ENCODE peak calls at places on chromosomes 3 and 15, in six cellular contexts. B is transverse colon, W is A549, M is endothelial cell of umbilical vein, Q is uterus, Z is testis. R is an unnamed sample.

GRCh38 chr15:71581406-71581930 is 228.9 kb upstream of the NR2E3 start:
- DNase-seq in M (no peak), W (no peak), Z (no peak), Q (no peak), B (no peak), R (no peak)

GRCh38 chr15:69762373-69763148 is 309.9 kb downstream of the RPLP1 start:
- DNase-seq in W (no peak), M (no peak), Z (no peak), Q (no peak), B (no peak), R (no peak)

GRCh38 chr3:67946446-67946845 is 292.0 kb upstream of the SUCLG2 start:
- DNase-seq in W (no peak), Z (no peak), Q (no peak), B (no peak), M (no peak), R (no peak)

GRCh38 chr15:38652183-38652794 is 87.7 kb upstream of the RASGRP1 start:
- DNase-seq in B (no peak), W (no peak), M (no peak), Z (no peak), Q (no peak), R (no peak)

GRCh38 chr15:60086676-60087446 is 82.8 kb downstream of the FOXB1 start:
- DNase-seq in W (no peak), B (no peak), M (no peak), Q (no peak), Z (no peak), R (peak; percentile 33)

GRCh38 chr3:127556565-127556964 is 34.0 kb downstream of the TPRA1 start:
- DNase-seq in B (no peak), W (no peak), M (no peak), Z (no peak), Q (no peak), R (no peak)

GRCh38 chr3:128367726-128368125 is 99.0 kb downstream of the DNAJB8 start:
- DNase-seq in B (no peak), Q (no peak), M (no peak), W (no peak), Z (no peak), R (peak; percentile 91)

GRCh38 chr15:93748710-93749109 is 482.7 kb upstream of the MCTP2 start:
- DNase-seq in B (no peak), Q (no peak), Z (no peak), M (no peak), W (no peak), R (no peak)

GRCh38 chr3:186152361-186152798 is 43.5 kb upstream of the ETV5 start:
- DNase-seq in W (no peak), B (no peak), M (no peak), Z (no peak), Q (no peak), R (no peak)

GRCh38 chr15:95737051-95737450 is 593.4 kb upstream of the NR2F2 start:
- DNase-seq in M (no peak), Q (no peak), B (no peak), W (no peak), Z (no peak), R (no peak)

GRCh38 chr3:184574552-184575430 is 13.2 kb downstream of the EPHB3 start:
- DNase-seq in B (no peak), Z (no peak), Q (no peak), M (no peak), W (no peak), R (no peak)

GRCh38 chr3:191376742-191377141 is 46.4 kb upstream of the UTS2B start:
- DNase-seq in B (no peak), M (peak; percentile 92), W (no peak), Z (no peak), Q (no peak), R (peak; percentile 6)

GRCh38 chr3:32137870-32138269 is 31.4 kb downstream of the GPD1L start:
- DNase-seq in M (no peak), Z (no peak), B (no peak), Q (no peak), W (no peak), R (no peak)

GRCh38 chr3:160808838-160809237 is 52.8 kb downstream of the PPM1L start:
- DNase-seq in Z (no peak), W (no peak), B (no peak), Q (no peak), M (no peak), R (no peak)

GRCh38 chr3:66083096-66083960 is 44.6 kb upstream of the MAGI1 start:
- DNase-seq in W (no peak), Z (no peak), M (no peak), B (no peak), Q (no peak), R (no peak)

GRCh38 chr3:133964547-133964946 is 65.2 kb downstream of the SLCO2A1 start:
- DNase-seq in M (no peak), Z (no peak), W (peak; percentile 28), B (no peak), Q (no peak), R (peak; percentile 29)

GRCh38 chr3:40737343-40737742 is 212.6 kb downstream of the ZNF621 start:
- DNase-seq in Z (no peak), W (no peak), M (no peak), Q (no peak), B (no peak), R (no peak)

GRCh38 chr3:50324351-50325144 is 2.0 kb upstream of the HYAL2 start:
- DNase-seq in Z (peak; percentile 78), Q (peak; percentile 66), M (peak; percentile 76), B (peak; percentile 65), W (peak; percentile 78), R (peak; percentile 83)

DNA sequence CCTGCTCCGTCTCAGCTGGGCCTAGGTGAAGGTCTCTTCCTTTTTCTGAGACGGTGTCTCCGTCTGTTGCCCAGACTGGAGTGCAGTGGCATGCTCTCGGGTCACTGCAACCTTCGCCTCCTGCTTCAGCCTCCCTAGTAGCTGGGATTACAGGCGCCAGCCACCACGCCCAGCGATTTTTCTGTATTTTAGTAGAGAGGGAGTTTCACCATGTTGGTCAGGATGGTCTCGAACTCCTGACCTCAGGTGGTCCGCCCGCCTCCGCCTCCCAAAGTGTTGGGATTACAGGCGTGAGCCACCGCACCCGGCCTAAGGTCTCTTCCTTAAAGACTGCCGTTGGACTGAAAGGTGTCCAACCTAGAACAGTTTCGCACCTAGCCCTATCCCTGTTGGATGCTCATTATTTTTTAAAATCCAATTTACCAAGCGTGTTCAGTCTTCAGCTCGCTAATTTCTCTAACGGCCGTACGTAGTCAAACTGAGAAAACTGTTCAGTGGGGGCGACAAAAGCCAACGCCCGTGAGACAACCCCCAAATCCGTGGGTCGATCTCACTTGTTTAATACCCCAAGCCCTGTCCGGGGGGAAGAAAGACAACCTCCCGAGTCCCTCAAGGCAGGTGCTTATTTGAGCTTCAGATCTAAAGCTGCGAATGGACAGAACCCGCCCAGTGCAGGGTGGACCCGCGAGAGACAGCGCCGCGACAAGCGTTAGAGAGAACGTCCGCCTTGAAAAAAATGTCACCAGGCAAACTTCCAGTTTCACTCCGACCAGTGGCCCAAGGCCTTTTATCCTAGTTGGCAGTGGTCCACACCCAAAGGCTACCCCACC is 986 bp upstream of the OXSR1 start:
- DNase-seq in M (no peak), Q (no peak), Z (peak; percentile 21), B (peak; percentile 36), W (no peak), R (no peak)
- TF ChIP-seq POLR2A in M (no peak), Q (peak; percentile 47), Z (no peak), B (peak; percentile 76), W (no peak), R (no peak)

GRCh38 chr3:157156844-157157635 is 2.9 kb downstream of the CCNL1 start:
- DNase-seq in Q (no peak), Z (no peak), B (no peak), W (no peak), M (no peak), R (no peak)

GRCh38 chr3:157157836-157158235 is 2.1 kb downstream of the CCNL1 start:
- DNase-seq in Z (no peak), W (no peak), B (no peak), Q (no peak), M (no peak), R (no peak)

GRCh38 chr3:157159037-157159761 is 748 bp downstream of the CCNL1 start:
- DNase-seq in Q (peak; percentile 59), Z (peak; percentile 65), W (no peak), M (peak; percentile 58), B (peak; percentile 79), R (no peak)

GRCh38 chr3:157160652-157161480 is 919 bp upstream of the CCNL1 start:
- DNase-seq in W (peak; percentile 59), Z (peak; percentile 82), B (peak; percentile 89), Q (peak; percentile 88), M (peak; percentile 93), R (peak; percentile 44)

GRCh38 chr3:157159762-157160651 is at the start of gene CCNL1:
- DNase-seq in Z (peak; percentile 97), M (peak; percentile 96), B (peak; percentile 98), W (peak; percentile 83), Q (peak; percentile 98), R (peak; percentile 82)
- TF ChIP-seq POLR2A in Z (peak; percentile 97), M (peak; percentile 98), B (peak; percentile 100), W (peak; percentile 95), Q (peak; percentile 94), R (peak; percentile 90)

GRCh38 chr15:67254238-67255175 is at the start of the genes AAGAB and IQCH:
- DNase-seq in Q (peak; percentile 99), W (peak; percentile 98), Z (peak; percentile 96), M (peak; percentile 98), B (peak; percentile 99), R (peak; percentile 81)
- TF ChIP-seq POLR2A in Q (peak; percentile 35), W (peak; percentile 90), Z (no peak), M (peak; percentile 84), B (peak; percentile 88), R (peak; percentile 90)

GRCh38 chr3:43998841-43999805 is 242.6 kb upstream of the TOPAZ1 start:
- DNase-seq in Z (peak; percentile 68), M (peak; percentile 6), B (no peak), W (peak; percentile 70), Q (no peak), R (peak; percentile 55)
- TF ChIP-seq POLR2A in Z (no peak), M (no peak), B (no peak), W (peak; percentile 82), Q (no peak), R (peak; percentile 36)

GRCh38 chr3:13343601-13344000 is 76.5 kb downstream of the NUP210 start:
- DNase-seq in B (no peak), Q (no peak), M (no peak), Z (no peak), W (no peak), R (no peak)
- TF ChIP-seq POLR2A in B (no peak), Q (no peak), M (no peak), Z (no peak), W (no peak), R (no peak)

GRCh38 chr3:15387735-15388134 is 39.6 kb downstream of the METTL6 start:
- DNase-seq in M (no peak), B (no peak), Z (peak; percentile 72), W (no peak), Q (no peak), R (no peak)

GRCh38 chr3:15387171-15387581 is 40.2 kb downstream of the METTL6 start:
- DNase-seq in W (no peak), B (no peak), Z (peak; percentile 70), M (peak; percentile 40), Q (no peak), R (no peak)

GRCh38 chr3:15391007-15391406 is 36.3 kb downstream of the METTL6 start:
- DNase-seq in Z (no peak), B (no peak), M (no peak), Q (no peak), W (no peak), R (no peak)

GRCh38 chr3:15386352-15386751 is 41.0 kb downstream of the METTL6 start:
- DNase-seq in W (no peak), B (no peak), M (no peak), Z (peak; percentile 42), Q (no peak), R (no peak)

GRCh38 chr3:15390460-15390859 is 36.9 kb downstream of the METTL6 start:
- DNase-seq in Z (no peak), M (no peak), B (no peak), Q (no peak), W (no peak), R (no peak)
- TF ChIP-seq POLR2A in Z (no peak), M (no peak), B (no peak), Q (no peak), W (no peak), R (no peak)